ENCODE peak calls at places on chromosomes 2 and 18, in nine cellular contexts. I is mammary epithelial cell; K is neuronal stem cell; Q is hypothalamus; P is CD4-positive, CD25-positive, alpha-beta regulatory T cell; S is stimulated activated CD8-positive, alpha-beta memory T cell treated with anti-CD3 and anti-CD28 coated beads, Interleukin-4, amount 100 ng/mL, for 1 hour; X is T-helper 1 cell; C is amniotic stem cell; V is effector memory CD8-positive, alpha-beta T cell. O is an unnamed sample.

GRCh38 chr2:127857494-127857818 is 499 bp downstream of the POLR2D start:
- DNase-seq in X (peak; percentile 19), Q (no peak), K (no peak), P (no peak), V (no peak), C (no peak), S (no peak), I (peak; percentile 20), O (no peak)

GRCh38 chr18:68734311-68734710 is 19.4 kb upstream of the TMX3 start:
- DNase-seq in P (no peak), X (no peak), K (no peak), V (no peak), I (no peak), S (no peak), Q (no peak), C (peak; percentile 28), O (no peak)

GRCh38 chr2:86807462-86808275 is 17.0 kb upstream of the CD8A start:
- DNase-seq in C (no peak), Q (peak; percentile 37), X (peak; percentile 36), I (peak; percentile 80), S (no peak), P (no peak), V (peak; percentile 64), K (no peak), O (peak; percentile 18)

GRCh38 chr2:45675130-45675812 is 23.8 kb downstream of the PRKCE start:
- DNase-seq in P (no peak), V (no peak), C (no peak), S (no peak), Q (no peak), I (peak; percentile 84), K (no peak), X (no peak), O (no peak)

GRCh38 chr2:167381349-167381748 is 493.1 kb downstream of the XIRP2 start:
- DNase-seq in I (no peak), X (no peak), S (no peak), Q (no peak), C (no peak), P (no peak), K (no peak), V (no peak), O (no peak)

GRCh38 chr2:222613715-222614331 is 42.1 kb downstream of the FARSB start:
- DNase-seq in K (peak; percentile 42), C (peak; percentile 8), Q (no peak), X (peak; percentile 21), S (no peak), P (no peak), V (no peak), I (peak; percentile 14), O (no peak)

GRCh38 chr2:65969161-65969560 is 465.8 kb upstream of the MEIS1 start:
- DNase-seq in C (no peak), K (no peak), I (no peak), V (no peak), Q (no peak), S (no peak), P (no peak), X (no peak), O (no peak)

GRCh38 chr2:240391111-240392051 is 44.1 kb upstream of the GPC1 start:
- DNase-seq in V (no peak), I (no peak), S (no peak), X (no peak), P (no peak), C (no peak), K (no peak), Q (no peak), O (no peak)

GRCh38 chr2:111106720-111107119 is 14.0 kb upstream of the BCL2L11 start:
- DNase-seq in C (no peak), P (no peak), V (no peak), I (peak; percentile 16), X (no peak), Q (no peak), K (no peak), S (no peak), O (no peak)

GRCh38 chr2:142533083-142533482 is 344.4 kb upstream of the KYNU start:
- DNase-seq in Q (no peak), S (no peak), I (no peak), P (no peak), C (no peak), K (no peak), X (no peak), V (no peak), O (no peak)

GRCh38 chr2:240932001-240932723 is 26.0 kb downstream of the CROCC2 start:
- DNase-seq in S (no peak), I (no peak), K (no peak), P (no peak), Q (no peak), X (no peak), V (no peak), C (no peak), O (no peak)

GRCh38 chr2:28296904-28297303 is 95.8 kb upstream of the FOSL2 start:
- DNase-seq in Q (no peak), S (no peak), X (no peak), I (peak; percentile 75), P (no peak), C (peak; percentile 16), V (no peak), K (no peak), O (no peak)

GRCh38 chr2:148201075-148202004 is 180.4 kb downstream of the MBD5 start:
- DNase-seq in I (peak; percentile 37), V (peak; percentile 6), X (peak; percentile 36), C (no peak), P (no peak), K (peak; percentile 35), S (no peak), Q (peak; percentile 4), O (peak; percentile 13)

GRCh38 chr2:241201445-241202267 is 13.2 kb downstream of the ANO7 start:
- DNase-seq in C (no peak), K (no peak), Q (no peak), P (no peak), X (no peak), S (no peak), I (no peak), V (no peak), O (no peak)

GRCh38 chr2:54073796-54074195 is 41.6 kb upstream of the ACYP2 start:
- DNase-seq in X (peak; percentile 74), V (no peak), I (peak; percentile 90), Q (no peak), P (no peak), S (no peak), K (no peak), C (no peak), O (no peak)